ENCODE peak calls at places on chromosome 13, in six cellular contexts. F, J, P, Q, K and S are unnamed samples.

GRCh38 chr13:20772401-20773131 is 1.2 kb downstream of the EEF1AKMT1 start:
- DNase-seq in F (no peak), J (no peak), P (no peak), Q (no peak), K (no peak), S (peak)

GRCh38 chr13:78241278-78241919 is 322.8 kb upstream of the EDNRB start:
- DNase-seq in F (peak), J (peak), P (no peak), Q (peak), K (peak), S (peak)

GRCh38 chr13:97295279-97296182 is 73.4 kb downstream of the MBNL2 start:
- DNase-seq in F (no peak), J (no peak), P (no peak), Q (peak), K (no peak), S (peak)

GRCh38 chr13:48159436-48160225 is 64.7 kb upstream of the MED4 start:
- DNase-seq in F (no peak), J (no peak), P (no peak), Q (no peak), K (no peak), S (peak)

GRCh38 chr13:79528759-79529191 is 47.8 kb downstream of the NDFIP2 start:
- DNase-seq in F (no peak), J (peak), P (no peak), Q (peak), K (no peak), S (peak)

GRCh38 chr13:73138276-73138950 is 79.6 kb downstream of the KLF5 start:
- DNase-seq in F (no peak), J (no peak), P (no peak), Q (peak), K (no peak), S (peak)

GRCh38 chr13:47049276-47049989 is 152.6 kb upstream of the HTR2A start:
- DNase-seq in F (no peak), J (no peak), P (no peak), Q (no peak), K (no peak), S (no peak)

GRCh38 chr13:23610187-23610576 is 40.0 kb downstream of the TNFRSF19 start:
- DNase-seq in F (peak), J (no peak), P (no peak), Q (peak), K (no peak), S (peak)

GRCh38 chr13:61685683-61686013 is 270.0 kb upstream of the PCDH20 start:
- DNase-seq in F (no peak), J (peak), P (peak), Q (no peak), K (peak), S (no peak)

GRCh38 chr13:99967884-99968520 is 3.6 kb downstream of the ZIC5 start:
- DNase-seq in F (no peak), J (peak), P (no peak), Q (no peak), K (peak), S (no peak)

GRCh38 chr13:66077286-66077685 is 1152.8 kb downstream of the PCDH9 start:
- DNase-seq in F (no peak), J (no peak), P (no peak), Q (peak), K (no peak), S (no peak)

GRCh38 chr13:66071018-66071417 is 1159.1 kb downstream of the PCDH9 start:
- DNase-seq in F (no peak), J (no peak), P (no peak), Q (no peak), K (no peak), S (no peak)

GRCh38 chr13:66074018-66074615 is 1156.0 kb downstream of the PCDH9 start:
- DNase-seq in F (no peak), J (no peak), P (no peak), Q (no peak), K (no peak), S (no peak)

GRCh38 chr13:66071608-66072007 is 1158.5 kb downstream of the PCDH9 start:
- DNase-seq in F (no peak), J (no peak), P (no peak), Q (no peak), K (no peak), S (no peak)

DNA sequence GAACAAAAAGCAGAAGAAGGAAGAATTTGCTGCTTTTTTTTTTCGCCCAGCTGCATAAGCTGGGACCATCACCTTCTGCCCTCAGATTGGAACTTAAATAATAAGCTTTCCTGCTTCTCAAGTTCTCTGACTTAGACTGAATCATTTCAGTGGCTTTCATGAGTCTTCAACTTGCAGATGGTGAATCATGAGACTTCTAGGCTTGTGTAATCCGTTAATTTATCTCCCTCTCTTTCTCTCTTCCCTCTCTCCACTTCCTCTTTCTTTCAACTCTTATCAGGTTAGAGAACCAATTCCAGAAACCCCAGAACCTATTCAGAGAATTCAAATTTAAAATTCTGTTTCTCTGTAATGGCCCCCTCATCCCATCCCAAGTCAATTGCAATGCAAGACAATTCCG is 1153.7 kb downstream of the PCDH9 start:
- DNase-seq in F (no peak), J (no peak), P (no peak), Q (peak), K (no peak), S (no peak)
- TF ChIP-seq EZH2phosphoT487 in F (no peak), J (no peak), P (no peak), Q (no peak), K (no peak), S (no peak)

GRCh38 chr13:38348890-38349289 is 761 bp upstream of the UFM1 start:
- DNase-seq in F (no peak), J (no peak), P (no peak), Q (peak), K (no peak), S (peak)
- H3K27ac ChIP-seq in F (peak), J (no peak), P (peak), Q (peak), K (peak), S (peak)

GRCh38 chr13:95641291-95641811 is 3.2 kb downstream of the DZIP1 start:
- DNase-seq in F (no peak), J (peak), P (no peak), Q (no peak), K (no peak), S (peak)
- H3K9ac ChIP-seq in F (no peak), J (no peak), P (no peak), Q (no peak), K (no peak), S (peak)

GRCh38 chr13:39273953-39274352 is 235.7 kb downstream of the NHLRC3 start:
- DNase-seq in F (no peak), J (peak), P (no peak), Q (peak), K (no peak), S (no peak)
- TF ChIP-seq EZH2phosphoT487 in F (no peak), J (no peak), P (no peak), Q (no peak), K (no peak), S (no peak)

GRCh38 chr13:30457306-30457891 is 8.3 kb downstream of the HMGB1 start:
- DNase-seq in F (no peak), J (no peak), P (no peak), Q (no peak), K (no peak), S (no peak)
- H3K27ac ChIP-seq in F (no peak), J (no peak), P (no peak), Q (no peak), K (no peak), S (no peak)

GRCh38 chr13:32125746-32126145 is 94.2 kb downstream of the FRY start:
- DNase-seq in F (no peak), J (no peak), P (no peak), Q (peak), K (no peak), S (peak)

GRCh38 chr13:32125221-32125621 is 93.6 kb downstream of the FRY start:
- DNase-seq in F (no peak), J (no peak), P (no peak), Q (peak), K (no peak), S (peak)

GRCh38 chr13:32126756-32127155 is 95.2 kb downstream of the FRY start:
- DNase-seq in F (no peak), J (no peak), P (no peak), Q (no peak), K (no peak), S (peak)

GRCh38 chr13:32126298-32126697 is 94.7 kb downstream of the FRY start:
- DNase-seq in F (no peak), J (no peak), P (no peak), Q (no peak), K (no peak), S (peak)

DNA sequence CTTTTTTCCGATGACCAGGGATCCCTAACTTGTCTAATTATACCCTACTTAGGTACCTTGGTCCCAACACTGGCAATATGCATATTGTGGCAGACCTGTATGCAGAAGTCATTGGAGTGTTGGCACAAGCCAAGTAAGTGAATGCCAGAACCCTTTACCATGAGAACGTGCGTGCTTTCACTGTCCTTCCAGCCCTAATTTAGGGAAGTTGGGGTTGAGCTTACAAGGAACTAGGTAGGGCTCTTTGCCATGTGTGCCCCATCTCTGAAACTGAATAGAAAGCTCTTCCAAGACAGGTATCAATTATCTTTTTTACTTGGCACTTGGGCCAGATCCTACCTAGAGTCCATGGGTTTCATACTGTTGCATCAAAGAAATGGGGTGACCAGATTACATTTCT is 93.2 kb downstream of the FRY start:
- DNase-seq in F (no peak), J (no peak), P (no peak), Q (no peak), K (no peak), S (no peak)
- H3K9ac ChIP-seq in F (no peak), J (no peak), P (no peak), Q (no peak), K (no peak), S (no peak)

DNA sequence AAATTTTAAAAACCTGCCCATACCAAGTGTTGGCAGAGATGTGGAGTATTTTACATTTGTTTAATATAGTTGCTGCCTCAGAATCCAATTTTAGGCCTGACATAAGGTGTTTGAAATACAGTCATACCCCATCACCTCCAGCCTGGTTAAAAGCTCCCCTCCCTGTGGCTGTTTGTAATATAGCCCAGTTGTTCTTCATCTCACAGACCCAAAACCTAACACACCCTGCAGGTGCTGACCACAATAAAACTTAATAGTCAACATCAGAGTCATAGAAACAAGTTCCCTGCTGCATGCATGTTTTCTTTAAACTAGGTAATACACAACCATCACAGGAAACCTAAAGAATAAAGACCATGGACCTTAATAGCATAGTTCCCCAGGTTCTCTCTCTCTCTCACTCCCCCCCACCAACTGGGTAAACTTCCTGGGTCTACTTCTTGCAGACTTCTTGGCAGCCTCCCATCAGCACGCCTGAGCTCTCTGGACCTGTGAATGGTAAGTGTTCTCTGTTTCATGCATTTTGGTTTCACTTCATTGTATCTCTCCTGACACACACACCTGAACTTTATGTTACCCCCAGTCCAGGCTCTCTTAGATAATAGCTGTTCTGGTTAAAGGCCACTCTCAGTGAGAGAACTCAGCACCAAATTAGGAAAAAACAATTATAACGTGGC is 1369.9 kb downstream of the EFNB2 start:
- DNase-seq in F (peak), J (no peak), P (no peak), Q (no peak), K (no peak), S (no peak)
- TF ChIP-seq EZH2phosphoT487 in F (no peak), J (no peak), P (no peak), Q (no peak), K (no peak), S (no peak)